ENCODE peak calls at places on chromosomes 2 and 18, in five cellular contexts. A is retina; P is activated CD4-positive, alpha-beta T cell treated with anti-CD3 and anti-CD28 coated beads, Interleukin-2, amount 50 U/mL, for 1 hour; S is AG04450; Z is AG08395. U is an unnamed sample.

GRCh38 chr2:179059026-179059680 is 9.2 kb upstream of the CCDC141 start:
- DNase-seq in Z (no peak), A (no peak), S (no peak), P (no peak), U (no peak)

GRCh38 chr2:10087360-10087759 is 7.1 kb upstream of the CYS1 start:
- DNase-seq in Z (no peak), S (no peak), P (no peak), A (no peak), U (no peak)

GRCh38 chr18:54710519-54711281 is 117.6 kb upstream of the RAB27B start:
- DNase-seq in A (no peak), Z (no peak), S (no peak), P (no peak), U (no peak)

GRCh38 chr2:134410831-134411231 is 157.0 kb downstream of the MGAT5 start:
- DNase-seq in S (no peak), A (peak), Z (peak), P (no peak), U (no peak)

GRCh38 chr2:224594840-224595239 is 9.7 kb upstream of the CUL3 start:
- DNase-seq in Z (no peak), A (no peak), P (no peak), S (no peak), U (no peak)

GRCh38 chr2:30796723-30797122 is 10.5 kb downstream of the CAPN13 start:
- DNase-seq in A (no peak), Z (no peak), S (no peak), P (no peak), U (no peak)

GRCh38 chr2:221503965-221504364 is 68.1 kb downstream of the EPHA4 start:
- DNase-seq in P (no peak), A (no peak), S (no peak), Z (no peak), U (no peak)

GRCh38 chr2:20597868-20598183 is 53.1 kb downstream of the HS1BP3 start:
- DNase-seq in A (no peak), P (no peak), S (no peak), Z (no peak), U (no peak)

GRCh38 chr2:28970464-28971160 is 10.5 kb upstream of the TOGARAM2 start:
- DNase-seq in A (no peak), Z (no peak), P (no peak), S (no peak), U (no peak)

GRCh38 chr2:17827785-17828184 is 11.5 kb downstream of the MSGN1 start:
- DNase-seq in S (no peak), Z (no peak), A (no peak), P (no peak), U (no peak)

U was measured in CD4-positive, alpha-beta memory T cell.